ENCODE peak calls at places on chromosomes 6 and 20, in ten cellular contexts. One of them, this sample, is unnamed.
A peak's percentile ranks its signal among the peaks of the same experiment; 100 is the strongest.

GRCh38 chr6:1917628-1918371 is 308.1 kb downstream of the FOXC1 start:
- DNase-seq in mammary epithelial cell: peak; percentile 95
- DNase-seq in heart left ventricle: no peak
- DNase-seq in dorsolateral prefrontal cortex: no peak
- DNase-seq in ovary: no peak
- DNase-seq in prostate gland: no peak
- DNase-seq in CD8-positive, alpha-beta T cell: no peak
- DNase-seq in tibial artery: no peak
- DNase-seq in HCT116: peak; percentile 40
- DNase-seq in spleen: no peak
- DNase-seq in this sample: no peak

GRCh38 chr6:11270030-11271027 is 37.9 kb upstream of the NEDD9 start:
- DNase-seq in ovary: peak; percentile 51
- DNase-seq in dorsolateral prefrontal cortex: no peak
- DNase-seq in tibial artery: no peak
- DNase-seq in CD8-positive, alpha-beta T cell: no peak
- DNase-seq in prostate gland: no peak
- DNase-seq in mammary epithelial cell: no peak
- DNase-seq in HCT116: no peak
- DNase-seq in spleen: no peak
- DNase-seq in heart left ventricle: no peak
- DNase-seq in this sample: no peak

GRCh38 chr6:75118925-75119515 is 86.8 kb downstream of the COL12A1 start:
- DNase-seq in tibial artery: no peak
- DNase-seq in CD8-positive, alpha-beta T cell: no peak
- DNase-seq in ovary: no peak
- DNase-seq in heart left ventricle: no peak
- DNase-seq in spleen: no peak
- DNase-seq in prostate gland: no peak
- DNase-seq in dorsolateral prefrontal cortex: no peak
- DNase-seq in HCT116: peak; percentile 1
- DNase-seq in mammary epithelial cell: no peak
- DNase-seq in this sample: no peak

GRCh38 chr6:44096615-44097014 is 30.6 kb downstream of the MRPL14 start:
- DNase-seq in CD8-positive, alpha-beta T cell: peak; percentile 77
- DNase-seq in prostate gland: peak; percentile 67
- DNase-seq in HCT116: peak; percentile 60
- DNase-seq in mammary epithelial cell: peak; percentile 61
- DNase-seq in spleen: peak; percentile 91
- DNase-seq in ovary: peak; percentile 73
- DNase-seq in dorsolateral prefrontal cortex: peak; percentile 82
- DNase-seq in heart left ventricle: peak; percentile 79
- DNase-seq in tibial artery: peak; percentile 80
- DNase-seq in this sample: no peak

GRCh38 chr6:147448775-147449174 is 59.7 kb upstream of the SAMD5 start:
- DNase-seq in mammary epithelial cell: no peak
- DNase-seq in tibial artery: no peak
- DNase-seq in HCT116: no peak
- DNase-seq in spleen: no peak
- DNase-seq in CD8-positive, alpha-beta T cell: no peak
- DNase-seq in ovary: no peak
- DNase-seq in prostate gland: no peak
- DNase-seq in heart left ventricle: no peak
- DNase-seq in dorsolateral prefrontal cortex: no peak
- DNase-seq in this sample: no peak

GRCh38 chr6:2522521-2522920 is 228.2 kb downstream of the MYLK4 start:
- DNase-seq in HCT116: no peak
- DNase-seq in dorsolateral prefrontal cortex: no peak
- DNase-seq in spleen: no peak
- DNase-seq in mammary epithelial cell: peak; percentile 82
- DNase-seq in tibial artery: no peak
- DNase-seq in heart left ventricle: no peak
- DNase-seq in prostate gland: no peak
- DNase-seq in CD8-positive, alpha-beta T cell: no peak
- DNase-seq in ovary: no peak
- DNase-seq in this sample: no peak

GRCh38 chr20:19073584-19074198 is 138.8 kb upstream of the SLC24A3 start:
- DNase-seq in ovary: no peak
- DNase-seq in spleen: no peak
- DNase-seq in dorsolateral prefrontal cortex: no peak
- DNase-seq in CD8-positive, alpha-beta T cell: no peak
- DNase-seq in mammary epithelial cell: no peak
- DNase-seq in HCT116: no peak
- DNase-seq in heart left ventricle: no peak
- DNase-seq in tibial artery: no peak
- DNase-seq in prostate gland: no peak
- DNase-seq in this sample: no peak

GRCh38 chr20:59958626-59959025 is 403 bp downstream of the CDH26 start:
- DNase-seq in prostate gland: no peak
- DNase-seq in HCT116: no peak
- DNase-seq in dorsolateral prefrontal cortex: no peak
- DNase-seq in ovary: no peak
- DNase-seq in spleen: no peak
- DNase-seq in tibial artery: no peak
- DNase-seq in mammary epithelial cell: no peak
- DNase-seq in heart left ventricle: no peak
- DNase-seq in CD8-positive, alpha-beta T cell: no peak
- DNase-seq in this sample: no peak

GRCh38 chr6:84618836-84619235 is 145.6 kb downstream of the TBX18 start:
- DNase-seq in spleen: no peak
- DNase-seq in HCT116: no peak
- DNase-seq in dorsolateral prefrontal cortex: no peak
- DNase-seq in heart left ventricle: no peak
- DNase-seq in prostate gland: no peak
- DNase-seq in tibial artery: no peak
- DNase-seq in CD8-positive, alpha-beta T cell: no peak
- DNase-seq in ovary: no peak
- DNase-seq in mammary epithelial cell: no peak
- DNase-seq in this sample: no peak

GRCh38 chr6:45946352-45946751 is 69.3 kb downstream of the CLIC5 start:
- DNase-seq in CD8-positive, alpha-beta T cell: no peak
- DNase-seq in dorsolateral prefrontal cortex: no peak
- DNase-seq in mammary epithelial cell: no peak
- DNase-seq in tibial artery: no peak
- DNase-seq in spleen: no peak
- DNase-seq in prostate gland: no peak
- DNase-seq in HCT116: no peak
- DNase-seq in ovary: peak; percentile 55
- DNase-seq in heart left ventricle: no peak
- DNase-seq in this sample: no peak

GRCh38 chr20:2822073-2822472 is 5.9 kb downstream of the TMEM239 start:
- DNase-seq in HCT116: no peak
- DNase-seq in CD8-positive, alpha-beta T cell: peak; percentile 69
- DNase-seq in spleen: no peak
- DNase-seq in ovary: peak; percentile 37
- DNase-seq in dorsolateral prefrontal cortex: no peak
- DNase-seq in prostate gland: no peak
- DNase-seq in mammary epithelial cell: no peak
- DNase-seq in tibial artery: no peak
- DNase-seq in heart left ventricle: no peak
- DNase-seq in this sample: peak; percentile 62

GRCh38 chr20:13220857-13221297 is at the start of gene ISM1:
- DNase-seq in dorsolateral prefrontal cortex: no peak
- DNase-seq in HCT116: no peak
- DNase-seq in spleen: peak; percentile 69
- DNase-seq in prostate gland: no peak
- DNase-seq in CD8-positive, alpha-beta T cell: peak; percentile 28
- DNase-seq in tibial artery: peak; percentile 68
- DNase-seq in mammary epithelial cell: peak; percentile 29
- DNase-seq in heart left ventricle: peak; percentile 54
- DNase-seq in ovary: no peak
- DNase-seq in this sample: no peak

GRCh38 chr6:52417675-52418111 is 2.4 kb upstream of the EFHC1 start:
- DNase-seq in heart left ventricle: no peak
- DNase-seq in tibial artery: no peak
- DNase-seq in HCT116: no peak
- DNase-seq in dorsolateral prefrontal cortex: no peak
- DNase-seq in spleen: no peak
- DNase-seq in mammary epithelial cell: no peak
- DNase-seq in ovary: no peak
- DNase-seq in prostate gland: no peak
- DNase-seq in CD8-positive, alpha-beta T cell: no peak
- DNase-seq in this sample: no peak

GRCh38 chr6:90753820-90754604 is 167.1 kb upstream of the MAP3K7 start:
- DNase-seq in tibial artery: no peak
- DNase-seq in CD8-positive, alpha-beta T cell: no peak
- DNase-seq in mammary epithelial cell: no peak
- DNase-seq in prostate gland: no peak
- DNase-seq in spleen: no peak
- DNase-seq in HCT116: no peak
- DNase-seq in heart left ventricle: no peak
- DNase-seq in ovary: no peak
- DNase-seq in dorsolateral prefrontal cortex: no peak
- DNase-seq in this sample: no peak

GRCh38 chr6:165571068-165571682 is 91.9 kb downstream of the PDE10A start:
- DNase-seq in dorsolateral prefrontal cortex: no peak
- DNase-seq in heart left ventricle: no peak
- DNase-seq in ovary: no peak
- DNase-seq in prostate gland: no peak
- DNase-seq in mammary epithelial cell: no peak
- DNase-seq in spleen: no peak
- DNase-seq in tibial artery: no peak
- DNase-seq in HCT116: no peak
- DNase-seq in CD8-positive, alpha-beta T cell: no peak
- DNase-seq in this sample: no peak

GRCh38 chr6:80077067-80077466 is 29.4 kb upstream of the BCKDHB start:
- DNase-seq in heart left ventricle: no peak
- DNase-seq in dorsolateral prefrontal cortex: no peak
- DNase-seq in mammary epithelial cell: no peak
- DNase-seq in tibial artery: no peak
- DNase-seq in prostate gland: no peak
- DNase-seq in HCT116: no peak
- DNase-seq in ovary: no peak
- DNase-seq in CD8-positive, alpha-beta T cell: no peak
- DNase-seq in spleen: no peak
- DNase-seq in this sample: no peak

GRCh38 chr20:52945862-52946522 is 26.2 kb upstream of the TSHZ2 start:
- DNase-seq in ovary: no peak
- DNase-seq in CD8-positive, alpha-beta T cell: no peak
- DNase-seq in HCT116: no peak
- DNase-seq in dorsolateral prefrontal cortex: no peak
- DNase-seq in prostate gland: no peak
- DNase-seq in spleen: no peak
- DNase-seq in heart left ventricle: no peak
- DNase-seq in tibial artery: no peak
- DNase-seq in mammary epithelial cell: peak; percentile 76
- DNase-seq in this sample: no peak

GRCh38 chr6:138722425-138723371 is 50.9 kb upstream of the CCDC28A start:
- DNase-seq in CD8-positive, alpha-beta T cell: no peak
- DNase-seq in mammary epithelial cell: peak; percentile 87
- DNase-seq in spleen: no peak
- DNase-seq in HCT116: peak; percentile 92
- DNase-seq in tibial artery: no peak
- DNase-seq in dorsolateral prefrontal cortex: no peak
- DNase-seq in heart left ventricle: no peak
- DNase-seq in prostate gland: no peak
- DNase-seq in ovary: no peak
- DNase-seq in this sample: no peak

GRCh38 chr6:74070091-74070490 is 374.1 kb downstream of the CD109 start:
- DNase-seq in tibial artery: no peak
- DNase-seq in prostate gland: no peak
- DNase-seq in HCT116: no peak
- DNase-seq in CD8-positive, alpha-beta T cell: no peak
- DNase-seq in ovary: no peak
- DNase-seq in mammary epithelial cell: no peak
- DNase-seq in heart left ventricle: no peak
- DNase-seq in spleen: no peak
- DNase-seq in dorsolateral prefrontal cortex: no peak
- DNase-seq in this sample: no peak

GRCh38 chr20:10637563-10637962 is 36.2 kb downstream of the JAG1 start:
- DNase-seq in ovary: no peak
- DNase-seq in heart left ventricle: no peak
- DNase-seq in dorsolateral prefrontal cortex: no peak
- DNase-seq in HCT116: no peak
- DNase-seq in tibial artery: no peak
- DNase-seq in prostate gland: no peak
- DNase-seq in mammary epithelial cell: no peak
- DNase-seq in CD8-positive, alpha-beta T cell: no peak
- DNase-seq in spleen: no peak
- DNase-seq in this sample: no peak

GRCh38 chr6:153013438-153013837 is 10.9 kb upstream of the MTRF1L start:
- DNase-seq in spleen: no peak
- DNase-seq in ovary: no peak
- DNase-seq in CD8-positive, alpha-beta T cell: no peak
- DNase-seq in mammary epithelial cell: no peak
- DNase-seq in heart left ventricle: no peak
- DNase-seq in tibial artery: no peak
- DNase-seq in dorsolateral prefrontal cortex: no peak
- DNase-seq in HCT116: no peak
- DNase-seq in prostate gland: no peak
- DNase-seq in this sample: no peak

GRCh38 chr20:36825374-36826104 is 50.4 kb upstream of the TLDC2 start:
- DNase-seq in prostate gland: no peak
- DNase-seq in CD8-positive, alpha-beta T cell: no peak
- DNase-seq in HCT116: no peak
- DNase-seq in mammary epithelial cell: no peak
- DNase-seq in spleen: no peak
- DNase-seq in tibial artery: no peak
- DNase-seq in dorsolateral prefrontal cortex: no peak
- DNase-seq in ovary: no peak
- DNase-seq in heart left ventricle: no peak
- DNase-seq in this sample: no peak
- H3K27ac ChIP-seq in prostate gland: no peak overlapping the region
- H3K27ac ChIP-seq in CD8-positive, alpha-beta T cell: no peak overlapping the region
- H3K27ac ChIP-seq in HCT116: no peak overlapping the region
- H3K27ac ChIP-seq in mammary epithelial cell: no peak overlapping the region
- H3K27ac ChIP-seq in spleen: no peak overlapping the region
- H3K27ac ChIP-seq in tibial artery: peak overlapping the region; percentile 9
- H3K27ac ChIP-seq in dorsolateral prefrontal cortex: peak overlapping the region; percentile 78
- H3K27ac ChIP-seq in ovary: no peak overlapping the region
- H3K27ac ChIP-seq in heart left ventricle: no peak overlapping the region
- H3K27ac ChIP-seq in this sample: no peak overlapping the region

GRCh38 chr6:41483943-41484342 is 62.2 kb upstream of the FOXP4 start:
- DNase-seq in heart left ventricle: no peak
- DNase-seq in dorsolateral prefrontal cortex: no peak
- DNase-seq in CD8-positive, alpha-beta T cell: no peak
- DNase-seq in tibial artery: no peak
- DNase-seq in ovary: no peak
- DNase-seq in HCT116: no peak
- DNase-seq in prostate gland: no peak
- DNase-seq in mammary epithelial cell: no peak
- DNase-seq in spleen: no peak
- DNase-seq in this sample: no peak
- TF ChIP-seq CTCF in heart left ventricle: no peak
- TF ChIP-seq CTCF in dorsolateral prefrontal cortex: no peak
- TF ChIP-seq CTCF in CD8-positive, alpha-beta T cell: no peak
- TF ChIP-seq CTCF in tibial artery: no peak
- TF ChIP-seq CTCF in ovary: no peak
- TF ChIP-seq CTCF in HCT116: no peak
- TF ChIP-seq CTCF in prostate gland: no peak
- TF ChIP-seq CTCF in mammary epithelial cell: no peak
- TF ChIP-seq CTCF in spleen: no peak
- TF ChIP-seq CTCF in this sample: no peak

GRCh38 chr6:56795852-56796532 is 153.3 kb upstream of the DST start:
- DNase-seq in HCT116: no peak
- DNase-seq in tibial artery: no peak
- DNase-seq in spleen: no peak
- DNase-seq in ovary: no peak
- DNase-seq in dorsolateral prefrontal cortex: no peak
- DNase-seq in prostate gland: no peak
- DNase-seq in CD8-positive, alpha-beta T cell: no peak
- DNase-seq in mammary epithelial cell: peak; percentile 60
- DNase-seq in heart left ventricle: no peak
- DNase-seq in this sample: no peak
- H3K4me3 ChIP-seq in HCT116: no peak overlapping the region
- H3K4me3 ChIP-seq in tibial artery: no peak overlapping the region
- H3K4me3 ChIP-seq in spleen: no peak overlapping the region
- H3K4me3 ChIP-seq in ovary: no peak overlapping the region
- H3K4me3 ChIP-seq in dorsolateral prefrontal cortex: no peak overlapping the region
- H3K4me3 ChIP-seq in prostate gland: no peak overlapping the region
- H3K4me3 ChIP-seq in CD8-positive, alpha-beta T cell: no peak overlapping the region
- H3K4me3 ChIP-seq in mammary epithelial cell: no peak overlapping the region
- H3K4me3 ChIP-seq in heart left ventricle: no peak overlapping the region
- H3K4me3 ChIP-seq in this sample: no peak overlapping the region

GRCh38 chr20:50008007-50008406 is 25.2 kb downstream of the SNAI1 start:
- DNase-seq in mammary epithelial cell: no peak
- DNase-seq in tibial artery: no peak
- DNase-seq in dorsolateral prefrontal cortex: no peak
- DNase-seq in prostate gland: no peak
- DNase-seq in heart left ventricle: no peak
- DNase-seq in CD8-positive, alpha-beta T cell: no peak
- DNase-seq in HCT116: no peak
- DNase-seq in spleen: no peak
- DNase-seq in ovary: no peak
- DNase-seq in this sample: no peak
- H3K27ac ChIP-seq in mammary epithelial cell: no peak overlapping the region
- H3K27ac ChIP-seq in tibial artery: no peak overlapping the region
- H3K27ac ChIP-seq in dorsolateral prefrontal cortex: no peak overlapping the region
- H3K27ac ChIP-seq in prostate gland: no peak overlapping the region
- H3K27ac ChIP-seq in heart left ventricle: no peak overlapping the region
- H3K27ac ChIP-seq in CD8-positive, alpha-beta T cell: no peak overlapping the region
- H3K27ac ChIP-seq in HCT116: no peak overlapping the region
- H3K27ac ChIP-seq in spleen: no peak overlapping the region
- H3K27ac ChIP-seq in ovary: no peak overlapping the region
- H3K27ac ChIP-seq in this sample: no peak overlapping the region